ENCODE peak calls at places on chromosomes 16 and 17, in eight cellular contexts. One of them, this sample, is unnamed.

GRCh38 chr16:28204211-28204610 is 7.6 kb downstream of the XPO6 start:
- DNase-seq in tibial artery: no peak
- DNase-seq in heart right ventricle: no peak
- DNase-seq in pancreas: no peak
- DNase-seq in HCT116: no peak
- DNase-seq in aorta: no peak
- DNase-seq in Peyer's patch: no peak
- DNase-seq in adipocyte: no peak
- DNase-seq in this sample: no peak

GRCh38 chr17:62900096-62900495 is 65.9 kb upstream of the TANC2 start:
- DNase-seq in tibial artery: no peak
- DNase-seq in heart right ventricle: no peak
- DNase-seq in pancreas: no peak
- DNase-seq in HCT116: no peak
- DNase-seq in aorta: no peak
- DNase-seq in Peyer's patch: no peak
- DNase-seq in adipocyte: no peak
- DNase-seq in this sample: no peak

GRCh38 chr16:50195276-50195675 is 42.2 kb downstream of the TENT4B start:
- DNase-seq in tibial artery: no peak
- DNase-seq in heart right ventricle: no peak
- DNase-seq in pancreas: no peak
- DNase-seq in HCT116: no peak
- DNase-seq in aorta: no peak
- DNase-seq in Peyer's patch: no peak
- DNase-seq in adipocyte: peak; percentile 49
- DNase-seq in this sample: peak; percentile 63

GRCh38 chr16:19733551-19733950 is 15.5 kb downstream of the IQCK start:
- DNase-seq in tibial artery: no peak
- DNase-seq in heart right ventricle: no peak
- DNase-seq in pancreas: no peak
- DNase-seq in HCT116: no peak
- DNase-seq in aorta: no peak
- DNase-seq in Peyer's patch: no peak
- DNase-seq in adipocyte: no peak
- DNase-seq in this sample: no peak

GRCh38 chr17:80847506-80848230 is 144.0 kb upstream of the CHMP6 start:
- DNase-seq in tibial artery: peak; percentile 46
- DNase-seq in heart right ventricle: no peak
- DNase-seq in pancreas: no peak
- DNase-seq in HCT116: no peak
- DNase-seq in aorta: peak; percentile 51
- DNase-seq in Peyer's patch: peak; percentile 31
- DNase-seq in adipocyte: no peak
- DNase-seq in this sample: no peak

GRCh38 chr17:55463600-55463999 is 42.0 kb upstream of the MMD start:
- DNase-seq in tibial artery: no peak
- DNase-seq in heart right ventricle: no peak
- DNase-seq in pancreas: no peak
- DNase-seq in HCT116: no peak
- DNase-seq in aorta: no peak
- DNase-seq in Peyer's patch: no peak
- DNase-seq in adipocyte: no peak
- DNase-seq in this sample: no peak

GRCh38 chr16:35574454-35575431 is 2115.3 kb downstream of the TP53TG3F start:
- DNase-seq in tibial artery: no peak
- DNase-seq in heart right ventricle: no peak
- DNase-seq in pancreas: no peak
- DNase-seq in HCT116: no peak
- DNase-seq in aorta: no peak
- DNase-seq in Peyer's patch: no peak
- DNase-seq in adipocyte: no peak
- DNase-seq in this sample: no peak

GRCh38 chr17:2028737-2029136 is 1.2 kb upstream of the DPH1 start:
- DNase-seq in tibial artery: no peak
- DNase-seq in heart right ventricle: no peak
- DNase-seq in pancreas: no peak
- DNase-seq in HCT116: no peak
- DNase-seq in aorta: no peak
- DNase-seq in Peyer's patch: no peak
- DNase-seq in adipocyte: no peak
- DNase-seq in this sample: no peak

GRCh38 chr17:37710344-37710886 is 34.4 kb downstream of the HNF1B start:
- DNase-seq in tibial artery: no peak
- DNase-seq in heart right ventricle: no peak
- DNase-seq in pancreas: peak; percentile 100
- DNase-seq in HCT116: peak; percentile 22
- DNase-seq in aorta: no peak
- DNase-seq in Peyer's patch: no peak
- DNase-seq in adipocyte: no peak
- DNase-seq in this sample: no peak

GRCh38 chr16:74372953-74373846 is 2.9 kb upstream of the NPIPB15 start:
- DNase-seq in tibial artery: no peak
- DNase-seq in heart right ventricle: no peak
- DNase-seq in pancreas: no peak
- DNase-seq in HCT116: no peak
- DNase-seq in aorta: no peak
- DNase-seq in Peyer's patch: no peak
- DNase-seq in adipocyte: no peak
- DNase-seq in this sample: no peak

GRCh38 chr17:9893606-9894005 is 11.5 kb downstream of the RCVRN start:
- DNase-seq in tibial artery: no peak
- DNase-seq in heart right ventricle: no peak
- DNase-seq in pancreas: no peak
- DNase-seq in HCT116: no peak
- DNase-seq in aorta: no peak
- DNase-seq in Peyer's patch: no peak
- DNase-seq in adipocyte: no peak
- DNase-seq in this sample: no peak

GRCh38 chr16:5323742-5324141 is 226.1 kb upstream of the EEF2KMT start:
- DNase-seq in tibial artery: no peak
- DNase-seq in heart right ventricle: no peak
- DNase-seq in pancreas: no peak
- DNase-seq in HCT116: no peak
- DNase-seq in aorta: no peak
- DNase-seq in Peyer's patch: no peak
- DNase-seq in adipocyte: no peak
- DNase-seq in this sample: no peak

GRCh38 chr17:76337413-76337777 is 16.3 kb downstream of the PRPSAP1 start:
- DNase-seq in tibial artery: peak; percentile 12
- DNase-seq in heart right ventricle: no peak
- DNase-seq in pancreas: no peak
- DNase-seq in HCT116: no peak
- DNase-seq in aorta: no peak
- DNase-seq in Peyer's patch: no peak
- DNase-seq in adipocyte: no peak
- DNase-seq in this sample: no peak

GRCh38 chr16:48188449-48189102 is 32.8 kb upstream of the ABCC12 start:
- DNase-seq in tibial artery: no peak
- DNase-seq in heart right ventricle: no peak
- DNase-seq in pancreas: no peak
- DNase-seq in HCT116: no peak
- DNase-seq in aorta: no peak
- DNase-seq in Peyer's patch: no peak
- DNase-seq in adipocyte: no peak
- DNase-seq in this sample: no peak

GRCh38 chr16:12557808-12558207 is 245.9 kb downstream of the CPPED1 start:
- DNase-seq in tibial artery: no peak
- DNase-seq in heart right ventricle: no peak
- DNase-seq in pancreas: no peak
- DNase-seq in HCT116: no peak
- DNase-seq in aorta: no peak
- DNase-seq in Peyer's patch: no peak
- DNase-seq in adipocyte: no peak
- DNase-seq in this sample: no peak

GRCh38 chr17:34607917-34608316 is 28.5 kb downstream of the TMEM132E start:
- DNase-seq in tibial artery: no peak
- DNase-seq in heart right ventricle: no peak
- DNase-seq in pancreas: no peak
- DNase-seq in HCT116: no peak
- DNase-seq in aorta: no peak
- DNase-seq in Peyer's patch: no peak
- DNase-seq in adipocyte: no peak
- DNase-seq in this sample: no peak

GRCh38 chr17:34609210-34609609 is 29.8 kb downstream of the TMEM132E start:
- DNase-seq in tibial artery: no peak
- DNase-seq in heart right ventricle: no peak
- DNase-seq in pancreas: no peak
- DNase-seq in HCT116: no peak
- DNase-seq in aorta: no peak
- DNase-seq in Peyer's patch: no peak
- DNase-seq in adipocyte: no peak
- DNase-seq in this sample: no peak

GRCh38 chr17:34613064-34614019 is 34.0 kb downstream of the TMEM132E start:
- DNase-seq in tibial artery: no peak
- DNase-seq in heart right ventricle: no peak
- DNase-seq in pancreas: no peak
- DNase-seq in HCT116: no peak
- DNase-seq in aorta: no peak
- DNase-seq in Peyer's patch: no peak
- DNase-seq in adipocyte: no peak
- DNase-seq in this sample: no peak

GRCh38 chr17:34610038-34610437 is 30.7 kb downstream of the TMEM132E start:
- DNase-seq in tibial artery: no peak
- DNase-seq in heart right ventricle: no peak
- DNase-seq in pancreas: no peak
- DNase-seq in HCT116: no peak
- DNase-seq in aorta: no peak
- DNase-seq in Peyer's patch: no peak
- DNase-seq in adipocyte: no peak
- DNase-seq in this sample: no peak

DNA sequence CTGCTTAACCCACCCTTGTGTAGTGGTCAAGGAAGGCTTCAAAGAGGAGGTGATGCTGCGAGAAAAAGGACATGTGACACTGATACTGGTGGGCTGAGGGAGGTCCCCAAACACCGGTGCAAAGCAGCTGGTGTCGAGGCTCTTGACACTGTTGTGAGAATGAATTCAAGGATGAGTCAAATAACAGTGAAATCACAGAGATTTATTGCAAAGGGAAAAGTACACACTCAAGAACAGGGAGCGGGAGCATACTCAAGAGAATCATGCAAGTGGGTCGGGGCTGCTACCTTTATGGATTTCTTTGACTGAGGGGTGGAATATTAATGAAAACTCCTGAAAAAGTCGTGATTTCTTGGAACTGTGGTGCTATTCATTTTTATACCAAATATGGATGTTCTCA is 31.1 kb downstream of the TMEM132E start:
- DNase-seq in tibial artery: no peak
- DNase-seq in heart right ventricle: no peak
- DNase-seq in pancreas: no peak
- DNase-seq in HCT116: no peak
- DNase-seq in aorta: no peak
- DNase-seq in Peyer's patch: no peak
- DNase-seq in adipocyte: no peak
- DNase-seq in this sample: no peak
- H3K27me3 ChIP-seq in tibial artery: peaks cover 40% of the 10 kb centered on the region
- H3K27me3 ChIP-seq in heart right ventricle: peaks cover 41% of the 10 kb centered on the region
- H3K27me3 ChIP-seq in pancreas: no peaks in the 10 kb centered on the region
- H3K27me3 ChIP-seq in HCT116: peaks cover 59% of the 10 kb centered on the region
- H3K27me3 ChIP-seq in aorta: no peaks in the 10 kb centered on the region
- H3K27me3 ChIP-seq in Peyer's patch: no peaks in the 10 kb centered on the region
- H3K27me3 ChIP-seq in adipocyte: peaks cover 54% of the 10 kb centered on the region
- H3K27me3 ChIP-seq in this sample: peaks cover 5% of the 10 kb centered on the region

GRCh38 chr16:66552288-66553143 is at the start of gene CKLF:
- DNase-seq in tibial artery: peak; percentile 94
- DNase-seq in heart right ventricle: peak; percentile 88
- DNase-seq in pancreas: peak; percentile 86
- DNase-seq in HCT116: peak; percentile 79
- DNase-seq in aorta: peak; percentile 97
- DNase-seq in Peyer's patch: peak; percentile 80
- DNase-seq in adipocyte: peak; percentile 95
- DNase-seq in this sample: peak; percentile 51

GRCh38 chr16:66551788-66552287 is 538 bp upstream of the CKLF start:
- DNase-seq in tibial artery: no peak
- DNase-seq in heart right ventricle: no peak
- DNase-seq in pancreas: no peak
- DNase-seq in HCT116: no peak
- DNase-seq in aorta: no peak
- DNase-seq in Peyer's patch: no peak
- DNase-seq in adipocyte: no peak
- DNase-seq in this sample: no peak

GRCh38 chr16:66554492-66554891 is 2.1 kb downstream of the CKLF start:
- DNase-seq in tibial artery: no peak
- DNase-seq in heart right ventricle: no peak
- DNase-seq in pancreas: no peak
- DNase-seq in HCT116: no peak
- DNase-seq in aorta: no peak
- DNase-seq in Peyer's patch: no peak
- DNase-seq in adipocyte: no peak
- DNase-seq in this sample: no peak

GRCh38 chr16:66553223-66553622 is 847 bp downstream of the CKLF start:
- DNase-seq in tibial artery: no peak
- DNase-seq in heart right ventricle: no peak
- DNase-seq in pancreas: no peak
- DNase-seq in HCT116: no peak
- DNase-seq in aorta: no peak
- DNase-seq in Peyer's patch: no peak
- DNase-seq in adipocyte: no peak
- DNase-seq in this sample: no peak

DNA sequence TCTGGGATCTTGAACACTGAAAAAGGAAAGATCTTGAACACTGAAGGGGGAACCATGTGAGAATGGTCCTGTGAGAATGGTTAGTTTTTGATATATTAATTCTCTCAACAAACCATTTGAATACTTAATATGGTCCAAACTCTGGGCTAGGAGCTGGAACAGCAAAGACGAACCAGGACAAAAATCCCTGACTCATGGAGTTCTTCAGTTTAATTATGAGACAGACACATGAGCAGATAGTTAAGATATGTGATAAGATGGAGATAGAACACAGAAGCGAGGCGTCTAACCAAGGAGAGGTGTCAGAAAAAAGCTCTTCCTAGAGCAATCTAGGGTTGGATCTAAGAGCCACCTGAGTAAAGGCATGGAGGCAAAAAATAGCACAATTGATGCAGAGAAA is 1.6 kb downstream of the CKLF start:
- DNase-seq in tibial artery: no peak
- DNase-seq in heart right ventricle: no peak
- DNase-seq in pancreas: no peak
- DNase-seq in HCT116: no peak
- DNase-seq in aorta: no peak
- DNase-seq in Peyer's patch: no peak
- DNase-seq in adipocyte: no peak
- DNase-seq in this sample: no peak
- H3K4me1 ChIP-seq in tibial artery: peaks cover 22% of the 10 kb centered on the region
- H3K4me1 ChIP-seq in heart right ventricle: peaks cover 5% of the 10 kb centered on the region
- H3K4me1 ChIP-seq in pancreas: peaks cover 16% of the 10 kb centered on the region
- H3K4me1 ChIP-seq in HCT116: peaks cover 23% of the 10 kb centered on the region
- H3K4me1 ChIP-seq in aorta: peaks cover 5% of the 10 kb centered on the region
- H3K4me1 ChIP-seq in Peyer's patch: peaks cover 29% of the 10 kb centered on the region
- H3K4me1 ChIP-seq in adipocyte: peaks cover 53% of the 10 kb centered on the region
- H3K4me1 ChIP-seq in this sample: no peaks in the 10 kb centered on the region

GRCh38 chr17:50626037-50626574 is 8.6 kb upstream of the ABCC3 start:
- DNase-seq in tibial artery: peak; percentile 83
- DNase-seq in heart right ventricle: peak; percentile 76
- DNase-seq in pancreas: peak; percentile 71
- DNase-seq in HCT116: peak; percentile 58
- DNase-seq in aorta: peak; percentile 93
- DNase-seq in Peyer's patch: peak; percentile 45
- DNase-seq in adipocyte: peak; percentile 83
- DNase-seq in this sample: no peak
- H3K27me3 ChIP-seq in tibial artery: peaks cover 53% of the 10 kb centered on the region
- H3K27me3 ChIP-seq in heart right ventricle: peaks cover 48% of the 10 kb centered on the region
- H3K27me3 ChIP-seq in pancreas: no peaks in the 10 kb centered on the region
- H3K27me3 ChIP-seq in HCT116: no peaks in the 10 kb centered on the region
- H3K27me3 ChIP-seq in aorta: no peaks in the 10 kb centered on the region
- H3K27me3 ChIP-seq in Peyer's patch: no peaks in the 10 kb centered on the region
- H3K27me3 ChIP-seq in adipocyte: no peaks in the 10 kb centered on the region
- H3K27me3 ChIP-seq in this sample: peaks cover 2% of the 10 kb centered on the region

GRCh38 chr17:14464741-14465140 is 163.9 kb downstream of the HS3ST3B1 start:
- DNase-seq in tibial artery: no peak
- DNase-seq in heart right ventricle: no peak
- DNase-seq in pancreas: no peak
- DNase-seq in HCT116: no peak
- DNase-seq in aorta: no peak
- DNase-seq in Peyer's patch: no peak
- DNase-seq in adipocyte: peak; percentile 88
- DNase-seq in this sample: peak; percentile 27
- H3K4me1 ChIP-seq in tibial artery: no peaks in the 10 kb centered on the region
- H3K4me1 ChIP-seq in heart right ventricle: no peaks in the 10 kb centered on the region
- H3K4me1 ChIP-seq in pancreas: no peaks in the 10 kb centered on the region
- H3K4me1 ChIP-seq in HCT116: no peaks in the 10 kb centered on the region
- H3K4me1 ChIP-seq in aorta: no peaks in the 10 kb centered on the region
- H3K4me1 ChIP-seq in Peyer's patch: no peaks in the 10 kb centered on the region
- H3K4me1 ChIP-seq in adipocyte: peaks cover 4% of the 10 kb centered on the region
- H3K4me1 ChIP-seq in this sample: peaks cover 4% of the 10 kb centered on the region

This sample was measured in foreskin keratinocyte.